ENCODE peak calls at places on chromosomes 13 and 19, in nine cellular contexts. L is CD4-positive, alpha-beta memory T cell; B is tibial artery; D is upper lobe of left lung; I is neural progenitor cell; C is CD8-positive, alpha-beta memory T cell; W is left ventricle myocardium inferior; Q is cardiac muscle cell; A is mesendoderm. G is an unnamed sample.

GRCh38 chr13:73938375-73939070 is 195.7 kb downstream of the KLF12 start:
- DNase-seq in C (no peak), L (no peak), I (no peak), W (no peak), D (no peak), Q (peak; percentile 77), B (no peak), A (peak; percentile 67), G (no peak)

GRCh38 chr13:67792151-67792665 is 562.1 kb upstream of the PCDH9 start:
- DNase-seq in Q (no peak), A (peak; percentile 63), W (no peak), C (no peak), B (no peak), D (no peak), L (no peak), I (no peak), G (no peak)

GRCh38 chr19:3098515-3099346 is 4.6 kb downstream of the GNA11 start:
- DNase-seq in L (peak; percentile 31), I (no peak), A (no peak), Q (peak; percentile 26), D (peak; percentile 51), C (no peak), B (peak; percentile 90), W (peak; percentile 86), G (no peak)

GRCh38 chr19:12833418-12833746 is 997 bp downstream of the RTBDN start:
- DNase-seq in W (no peak), Q (no peak), L (no peak), I (no peak), B (no peak), C (no peak), A (no peak), D (no peak), G (no peak)

GRCh38 chr19:10699650-10700335 is 1.4 kb upstream of the QTRT1 start:
- DNase-seq in B (no peak), A (peak; percentile 74), Q (peak; percentile 72), I (peak; percentile 70), C (peak; percentile 61), L (peak; percentile 65), W (no peak), D (peak; percentile 47), G (no peak)

GRCh38 chr13:74074723-74075122 is 59.5 kb downstream of the KLF12 start:
- DNase-seq in W (no peak), C (no peak), D (no peak), L (no peak), A (peak; percentile 10), I (no peak), B (no peak), Q (peak; percentile 43), G (no peak)

GRCh38 chr13:27334774-27335490 is 64.3 kb downstream of the RASL11A start:
- DNase-seq in W (no peak), L (no peak), B (no peak), D (no peak), A (no peak), Q (no peak), I (no peak), C (no peak), G (no peak)

GRCh38 chr13:27266937-27267336 is 3.7 kb upstream of the RASL11A start:
- DNase-seq in C (no peak), Q (peak; percentile 86), A (no peak), D (no peak), B (no peak), L (no peak), W (no peak), I (no peak), G (no peak)

GRCh38 chr13:29525757-29526156 is 69.7 kb downstream of the SLC7A1 start:
- DNase-seq in W (no peak), Q (no peak), D (no peak), B (peak; percentile 35), L (no peak), C (no peak), I (no peak), A (no peak), G (no peak)

GRCh38 chr19:17671906-17672305 is 16.2 kb downstream of the UNC13A start:
- DNase-seq in L (no peak), W (no peak), I (peak; percentile 67), C (no peak), Q (peak; percentile 44), A (peak; percentile 87), D (no peak), B (no peak), G (no peak)

GRCh38 chr13:98780451-98780850 is 28.0 kb upstream of the SLC15A1 start:
- DNase-seq in D (no peak), C (no peak), B (no peak), W (no peak), A (no peak), Q (no peak), L (no peak), I (no peak), G (no peak)

GRCh38 chr19:18861235-18861634 is 29.5 kb downstream of the UPF1 start:
- DNase-seq in D (no peak), I (no peak), W (no peak), C (no peak), L (no peak), Q (no peak), A (no peak), B (no peak), G (no peak)

GRCh38 chr19:44719262-44719701 is 20.3 kb downstream of the CEACAM16 start:
- DNase-seq in Q (no peak), D (no peak), L (no peak), W (no peak), B (no peak), I (no peak), A (no peak), C (no peak), G (no peak)

GRCh38 chr13:94967183-94968039 is 255.1 kb upstream of the SOX21 start:
- DNase-seq in C (no peak), Q (peak; percentile 9), D (no peak), L (no peak), W (no peak), I (peak; percentile 85), B (no peak), A (peak; percentile 29), G (no peak)

GRCh38 chr13:20247963-20248362 is 15.8 kb upstream of the GJB6 start:
- DNase-seq in W (no peak), A (no peak), L (no peak), B (no peak), D (no peak), Q (no peak), I (no peak), C (no peak), G (no peak)
- H3K27ac ChIP-seq in W (no peak overlapping the region), A (no peak overlapping the region), L (no peak overlapping the region), B (no peak overlapping the region), D (no peak overlapping the region), Q (no peak overlapping the region), I (no peak overlapping the region), C (no peak overlapping the region), G (no peak overlapping the region)

GRCh38 chr19:34926361-34926684 is 380 bp upstream of the ZNF30 start:
- DNase-seq in B (no peak), C (no peak), D (no peak), Q (no peak), L (no peak), I (no peak), A (no peak), W (no peak), G (no peak)

GRCh38 chr19:34932494-34932893 is 5.8 kb downstream of the ZNF30 start:
- DNase-seq in D (no peak), L (no peak), C (no peak), Q (no peak), A (no peak), B (no peak), I (no peak), W (no peak), G (no peak)

GRCh38 chr19:34925278-34925855 is 1.3 kb upstream of the ZNF30 start:
- DNase-seq in A (no peak), C (no peak), I (no peak), B (no peak), W (no peak), Q (no peak), L (no peak), D (no peak), G (no peak)

GRCh38 chr19:34926685-34927375 is at the start of gene ZNF30:
- DNase-seq in Q (peak; percentile 96), W (peak; percentile 94), L (peak; percentile 69), A (peak; percentile 96), C (peak; percentile 55), I (peak; percentile 96), B (peak; percentile 94), D (peak; percentile 93), G (peak; percentile 74)
- H3K27ac ChIP-seq in Q (peak within 1 kb of the TSS; percentile 85), W (peak within 1 kb of the TSS; percentile 89), L (peak within 1 kb of the TSS; percentile 31), A (peak within 1 kb of the TSS; percentile 29), C (peak within 1 kb of the TSS; percentile 60), I (no peak within 1 kb of the TSS), B (peak within 1 kb of the TSS; percentile 56), D (peak within 1 kb of the TSS; percentile 67), G (peak within 1 kb of the TSS; percentile 30)

GRCh38 chr13:102310691-102311432 is 91.0 kb downstream of the FGF14 start:
- DNase-seq in I (no peak), L (no peak), D (no peak), Q (no peak), C (no peak), W (peak; percentile 54), A (peak; percentile 16), B (peak; percentile 69), G (no peak)
- H3K27ac ChIP-seq in I (no peak overlapping the region), L (no peak overlapping the region), D (peak overlapping the region; percentile 7), Q (no peak overlapping the region), C (no peak overlapping the region), W (peak overlapping the region; percentile 74), A (no peak overlapping the region), B (no peak overlapping the region), G (no peak overlapping the region)

DNA sequence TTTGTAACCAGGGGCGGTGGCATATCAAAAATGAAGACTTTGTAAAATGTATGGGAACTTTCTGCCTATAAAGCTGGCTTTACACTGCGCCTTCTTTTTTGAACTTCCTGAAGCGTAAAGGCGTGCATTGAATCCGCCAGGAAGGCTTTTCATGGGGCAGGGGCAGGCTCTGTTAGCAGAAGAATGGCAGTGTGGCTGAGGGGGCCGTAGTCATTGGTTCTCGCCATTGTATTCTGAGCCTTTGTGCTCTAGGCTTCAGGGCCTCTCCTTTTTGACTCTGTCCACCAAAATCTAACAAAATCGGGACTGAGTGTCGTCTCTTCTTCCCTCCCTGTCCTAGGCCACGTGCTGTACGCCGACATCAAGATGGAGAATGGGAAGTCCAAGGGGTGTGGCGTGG is 14.1 kb downstream of the PRAM1 start:
- DNase-seq in B (no peak), D (no peak), C (no peak), I (peak; percentile 89), Q (no peak), A (no peak), L (no peak), W (no peak), G (no peak)
- H3K27ac ChIP-seq in B (no peak overlapping the region), D (peak overlapping the region; percentile 81), C (no peak overlapping the region), I (peak overlapping the region; percentile 97), Q (no peak overlapping the region), A (no peak overlapping the region), L (no peak overlapping the region), W (no peak overlapping the region), G (peak overlapping the region; percentile 69)

GRCh38 chr19:48152552-48152951 is 17.6 kb downstream of the LIG1 start:
- DNase-seq in B (peak; percentile 72), A (peak; percentile 57), W (peak; percentile 49), C (peak; percentile 59), D (peak; percentile 45), I (peak; percentile 61), L (peak; percentile 55), Q (peak; percentile 68), G (peak; percentile 64)
- H3K27ac ChIP-seq in B (no peak overlapping the region), A (no peak overlapping the region), W (peak overlapping the region; percentile 5), C (no peak overlapping the region), D (no peak overlapping the region), I (peak overlapping the region; percentile 14), L (no peak overlapping the region), Q (no peak overlapping the region), G (no peak overlapping the region)